ENCODE peak calls at places on chromosomes 3 and 15, in four cellular contexts. U, N, T and C are unnamed samples.

GRCh38 chr15:87764461-87765236 is 491.9 kb downstream of the NTRK3 start:
- DNase-seq in T (peak), U (no peak), N (no peak), C (peak)

GRCh38 chr15:73988075-73988969 is 3.8 kb downstream of the STOML1 start:
- DNase-seq in U (peak), N (no peak), T (no peak), C (peak)

GRCh38 chr3:23202921-23203650 is at the start of gene UBE2E2:
- DNase-seq in N (peak), U (peak), T (peak), C (peak)

GRCh38 chr3:113287111-113287817 is 75.9 kb downstream of the BOC start:
- DNase-seq in T (peak), U (no peak), N (no peak), C (peak)

GRCh38 chr3:102163039-102163817 is 271.6 kb upstream of the ZPLD1 start:
- DNase-seq in N (peak), U (no peak), T (peak), C (peak)

GRCh38 chr3:71395927-71396695 is 187.4 kb downstream of the FOXP1 start:
- DNase-seq in N (no peak), U (no peak), T (peak), C (peak)

GRCh38 chr3:51393096-51393495 is 2.0 kb downstream of the RBM15B start:
- DNase-seq in N (no peak), T (no peak), U (no peak), C (no peak)

GRCh38 chr3:134978658-134979057 is 183.6 kb downstream of the EPHB1 start:
- DNase-seq in U (no peak), T (no peak), N (no peak), C (no peak)

GRCh38 chr3:112813723-112814171 is 32.9 kb downstream of the CD200R1L start:
- DNase-seq in T (peak), U (no peak), N (no peak), C (no peak)

GRCh38 chr3:150408232-150409124 is at the start of gene TSC22D2:
- DNase-seq in N (peak), T (peak), U (peak), C (peak)

GRCh38 chr3:49667701-49668413 is 6.3 kb upstream of the APEH start:
- DNase-seq in U (no peak), T (no peak), N (no peak), C (no peak)

GRCh38 chr15:63482874-63483323 is 21.5 kb upstream of the USP3 start:
- DNase-seq in N (no peak), T (no peak), U (no peak), C (no peak)

GRCh38 chr15:75650908-75651809 is 3.4 kb downstream of the SNX33 start:
- DNase-seq in T (no peak), N (peak), U (peak), C (no peak)